ENCODE peak calls at places on chromosomes 4 and X, in seven cellular contexts. H, X, N, T, S, P and V are unnamed samples.

GRCh38 chrX:1584237-1585011 is 7.0 kb upstream of the AKAP17A start:
- DNase-seq in N (no peak), X (no peak), H (no peak), T (no peak), P (no peak), S (no peak), V (no peak)

GRCh38 chrX:17738002-17738713 is 865 bp downstream of the SCML1 start:
- DNase-seq in S (peak), P (peak), X (peak), H (peak), N (peak), T (peak), V (no peak)

GRCh38 chrX:68422478-68422877 is 10.8 kb downstream of the OPHN1 start:
- DNase-seq in P (no peak), X (no peak), N (no peak), S (no peak), H (no peak), T (no peak), V (no peak)

GRCh38 chrX:133555796-133556458 is 140.6 kb upstream of the GPC4 start:
- DNase-seq in P (no peak), H (no peak), T (no peak), S (no peak), N (no peak), X (no peak), V (no peak)

GRCh38 chr4:172270421-172270820 is 457.2 kb downstream of the GALNTL6 start:
- DNase-seq in S (no peak), N (no peak), P (no peak), T (no peak), X (no peak), H (no peak), V (peak)

GRCh38 chr4:54423066-54423465 is 194.0 kb downstream of the PDGFRA start:
- DNase-seq in X (peak), N (no peak), P (no peak), S (no peak), T (no peak), H (no peak), V (no peak)

GRCh38 chr4:166972071-166972470 is 262.2 kb downstream of the SPOCK3 start:
- DNase-seq in N (peak), X (no peak), H (no peak), T (no peak), S (no peak), P (no peak), V (no peak)

GRCh38 chr4:122908223-122908622 is 14.2 kb downstream of the NUDT6 start:
- DNase-seq in H (no peak), T (no peak), N (no peak), S (no peak), P (no peak), X (no peak), V (no peak)

GRCh38 chr4:119550857-119551532 is 77.6 kb downstream of the PDE5A start:
- DNase-seq in T (no peak), P (peak), N (peak), H (no peak), X (peak), S (peak), V (no peak)

GRCh38 chr4:31417051-31417450 is 696.9 kb downstream of the PCDH7 start:
- DNase-seq in X (no peak), P (no peak), T (no peak), N (no peak), S (no peak), H (no peak), V (no peak)

GRCh38 chr4:86280246-86280645 is 79.6 kb downstream of the MAPK10 start:
- DNase-seq in P (no peak), H (no peak), T (no peak), S (no peak), N (no peak), X (no peak), V (no peak)

GRCh38 chrX:40893251-40893910 is 158.0 kb upstream of the MED14 start:
- DNase-seq in N (no peak), P (no peak), X (peak), S (no peak), T (no peak), H (no peak), V (no peak)

GRCh38 chrX:15202458-15203177 is 67.3 kb downstream of the ASB9 start:
- DNase-seq in N (peak), X (no peak), T (no peak), H (no peak), S (no peak), P (no peak), V (no peak)

DNA sequence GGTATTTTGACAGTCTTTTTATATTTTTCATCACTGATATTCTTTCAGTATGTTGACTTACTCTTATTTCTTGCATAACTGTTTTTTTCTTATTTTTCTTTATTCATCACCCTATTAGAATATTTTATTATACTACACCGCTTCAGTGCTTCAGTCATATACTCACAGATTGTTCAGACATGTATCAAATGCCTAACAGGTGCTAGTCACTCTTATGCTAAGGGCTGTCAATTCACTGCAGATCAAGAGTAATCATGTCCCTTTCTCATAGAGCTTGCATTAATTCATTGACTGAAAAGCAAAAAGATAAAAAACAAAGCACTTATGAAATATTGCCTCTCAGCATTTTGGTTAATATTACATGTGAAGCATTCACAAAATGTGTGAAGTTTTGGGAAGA is 1435.6 kb downstream of the STIM2 start:
- DNase-seq in S (no peak), H (no peak), P (no peak), X (no peak), T (no peak), N (no peak), V (no peak)
- H2BK120ac ChIP-seq in S (no peak), H (no peak), P (no peak), X (no peak), T (no peak), N (no peak), V (no peak)

GRCh38 chrX:148741441-148741840 is 241.0 kb downstream of the AFF2 start:
- DNase-seq in X (no peak), N (no peak), H (peak), S (no peak), P (peak), T (no peak), V (no peak)
- H2BK120ac ChIP-seq in X (no peak), N (no peak), H (no peak), S (no peak), P (no peak), T (no peak), V (no peak)

DNA sequence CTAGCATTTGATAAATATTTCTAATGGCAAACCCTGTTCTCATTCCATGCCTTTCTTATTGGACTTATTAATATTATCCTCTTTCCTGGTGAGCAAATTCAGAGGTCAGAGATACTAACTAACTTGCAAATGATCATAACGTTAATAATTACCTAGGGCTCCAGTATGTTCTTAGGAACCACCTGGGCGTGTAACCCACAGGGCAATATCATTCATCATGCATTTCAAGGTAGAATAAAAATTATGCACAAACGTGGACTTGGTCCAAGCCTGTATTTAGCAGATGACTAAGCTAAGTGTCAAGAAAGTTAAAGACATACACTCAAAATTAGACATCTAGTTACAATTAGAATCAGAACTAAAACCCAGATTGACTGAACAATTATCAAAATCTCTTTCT is 850.1 kb downstream of the TRIML1 start:
- DNase-seq in T (no peak), H (no peak), N (no peak), X (no peak), P (no peak), S (no peak), V (no peak)
- H2BK120ac ChIP-seq in T (no peak), H (no peak), N (no peak), X (no peak), P (no peak), S (no peak), V (no peak)

GRCh38 chrX:38435130-38435529 is 82.7 kb downstream of the OTC start:
- DNase-seq in T (no peak), N (no peak), S (no peak), H (no peak), X (no peak), P (no peak), V (no peak)

GRCh38 chrX:38438321-38438720 is 85.9 kb downstream of the OTC start:
- DNase-seq in S (no peak), T (peak), N (no peak), X (no peak), P (peak), H (no peak), V (no peak)

GRCh38 chrX:38431525-38431924 is 79.1 kb downstream of the OTC start:
- DNase-seq in N (no peak), H (no peak), P (no peak), T (no peak), X (no peak), S (no peak), V (no peak)

DNA sequence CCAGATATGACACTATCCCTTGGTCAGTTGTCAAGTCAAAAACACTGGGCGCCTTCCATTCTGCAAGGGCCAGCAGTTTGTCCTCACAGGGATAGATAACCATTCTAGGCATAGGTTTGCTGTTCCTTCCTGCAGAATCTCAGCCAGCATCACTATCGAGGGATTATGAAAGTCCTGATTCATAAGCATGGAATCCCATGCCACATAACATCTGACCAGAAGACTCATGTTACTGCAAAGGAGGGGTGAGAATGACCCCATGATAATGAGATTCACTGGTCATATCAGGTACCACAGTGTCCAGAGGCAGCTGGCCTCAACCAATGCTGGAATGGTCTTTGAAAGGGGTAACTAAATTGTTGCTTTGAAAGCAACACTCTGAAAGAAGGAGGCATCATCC is 84.7 kb downstream of the OTC start:
- DNase-seq in H (no peak), X (peak), P (no peak), N (no peak), T (no peak), S (no peak), V (peak)
- H2BK120ac ChIP-seq in H (no peak), X (no peak), P (no peak), N (no peak), T (no peak), S (no peak), V (no peak)

GRCh38 chrX:142244568-142244967 is 39.5 kb upstream of the MAGEC2 start:
- DNase-seq in X (no peak), P (no peak), T (no peak), H (no peak), N (no peak), S (no peak), V (no peak)
- H2BK120ac ChIP-seq in X (no peak), P (no peak), T (no peak), H (no peak), N (no peak), S (no peak), V (no peak)